ENCODE peak calls at places on chromosome 15, in six cellular contexts. One of them, this sample, is unnamed.

GRCh38 chr15:25743909-25744275 is 119.2 kb downstream of the ATP10A start:
- DNase-seq in astrocyte of the cerebellum: no peak
- DNase-seq in GM23248: no peak
- DNase-seq in NCI-H2081: no peak
- DNase-seq in cerebellar nuclear complex: no peak
- DNase-seq in T follicular helper cell: no peak
- DNase-seq in this sample: no peak

GRCh38 chr15:61935493-61935892 is 124.8 kb downstream of the VPS13C start:
- DNase-seq in astrocyte of the cerebellum: no peak
- DNase-seq in GM23248: no peak
- DNase-seq in NCI-H2081: no peak
- DNase-seq in cerebellar nuclear complex: no peak
- DNase-seq in T follicular helper cell: no peak
- DNase-seq in this sample: no peak

GRCh38 chr15:92565351-92566125 is 90.0 kb downstream of the FAM174B start:
- DNase-seq in astrocyte of the cerebellum: no peak
- DNase-seq in GM23248: no peak
- DNase-seq in NCI-H2081: no peak
- DNase-seq in cerebellar nuclear complex: no peak
- DNase-seq in T follicular helper cell: no peak
- DNase-seq in this sample: no peak

GRCh38 chr15:51168700-51169099 is 74.0 kb upstream of the TNFAIP8L3 start:
- DNase-seq in astrocyte of the cerebellum: no peak
- DNase-seq in GM23248: no peak
- DNase-seq in NCI-H2081: no peak
- DNase-seq in cerebellar nuclear complex: no peak
- DNase-seq in T follicular helper cell: no peak
- DNase-seq in this sample: no peak

GRCh38 chr15:58889363-58889762 is 44.1 kb downstream of the SLTM start:
- DNase-seq in astrocyte of the cerebellum: no peak
- DNase-seq in GM23248: peak; percentile 35
- DNase-seq in NCI-H2081: no peak
- DNase-seq in cerebellar nuclear complex: no peak
- DNase-seq in T follicular helper cell: no peak
- DNase-seq in this sample: no peak

GRCh38 chr15:53539878-53540277 is 219.6 kb downstream of the WDR72 start:
- DNase-seq in astrocyte of the cerebellum: no peak
- DNase-seq in GM23248: no peak
- DNase-seq in NCI-H2081: no peak
- DNase-seq in cerebellar nuclear complex: no peak
- DNase-seq in T follicular helper cell: no peak
- DNase-seq in this sample: no peak

GRCh38 chr15:75148293-75148692 is 53.4 kb upstream of the C15orf39 start:
- DNase-seq in astrocyte of the cerebellum: no peak
- DNase-seq in GM23248: no peak
- DNase-seq in NCI-H2081: no peak
- DNase-seq in cerebellar nuclear complex: no peak
- DNase-seq in T follicular helper cell: no peak
- DNase-seq in this sample: no peak

GRCh38 chr15:51580982-51581381 is 41.6 kb downstream of the DMXL2 start:
- DNase-seq in astrocyte of the cerebellum: no peak
- DNase-seq in GM23248: no peak
- DNase-seq in NCI-H2081: no peak
- DNase-seq in cerebellar nuclear complex: no peak
- DNase-seq in T follicular helper cell: no peak
- DNase-seq in this sample: no peak

GRCh38 chr15:85947936-85948335 is 131.7 kb upstream of the AGBL1 start:
- DNase-seq in astrocyte of the cerebellum: no peak
- DNase-seq in GM23248: no peak
- DNase-seq in NCI-H2081: no peak
- DNase-seq in cerebellar nuclear complex: peak; percentile 21
- DNase-seq in T follicular helper cell: no peak
- DNase-seq in this sample: no peak

GRCh38 chr15:58065011-58065444 is 483 bp downstream of the ALDH1A2 start:
- DNase-seq in astrocyte of the cerebellum: no peak
- DNase-seq in GM23248: no peak
- DNase-seq in NCI-H2081: no peak
- DNase-seq in cerebellar nuclear complex: no peak
- DNase-seq in T follicular helper cell: no peak
- DNase-seq in this sample: peak; percentile 6

GRCh38 chr15:48414015-48414414 is 82.8 kb downstream of the DUT start:
- DNase-seq in astrocyte of the cerebellum: no peak
- DNase-seq in GM23248: peak; percentile 92
- DNase-seq in NCI-H2081: no peak
- DNase-seq in cerebellar nuclear complex: no peak
- DNase-seq in T follicular helper cell: no peak
- DNase-seq in this sample: no peak

GRCh38 chr15:60397772-60398445 is at the start of gene ANXA2:
- DNase-seq in astrocyte of the cerebellum: peak; percentile 55
- DNase-seq in GM23248: peak; percentile 97
- DNase-seq in NCI-H2081: peak; percentile 58
- DNase-seq in cerebellar nuclear complex: no peak
- DNase-seq in T follicular helper cell: peak; percentile 80
- DNase-seq in this sample: peak; percentile 80

GRCh38 chr15:49428392-49429095 is 5.5 kb downstream of the FGF7 start:
- DNase-seq in astrocyte of the cerebellum: no peak
- DNase-seq in GM23248: peak; percentile 69
- DNase-seq in NCI-H2081: no peak
- DNase-seq in cerebellar nuclear complex: no peak
- DNase-seq in T follicular helper cell: no peak
- DNase-seq in this sample: no peak

GRCh38 chr15:101039461-101039860 is 120.3 kb downstream of the LRRK1 start:
- DNase-seq in astrocyte of the cerebellum: no peak
- DNase-seq in GM23248: no peak
- DNase-seq in NCI-H2081: no peak
- DNase-seq in cerebellar nuclear complex: no peak
- DNase-seq in T follicular helper cell: no peak
- DNase-seq in this sample: no peak

GRCh38 chr15:93748710-93749109 is 482.7 kb upstream of the MCTP2 start:
- DNase-seq in astrocyte of the cerebellum: no peak
- DNase-seq in GM23248: no peak
- DNase-seq in NCI-H2081: no peak
- DNase-seq in cerebellar nuclear complex: no peak
- DNase-seq in T follicular helper cell: no peak
- DNase-seq in this sample: no peak

GRCh38 chr15:27889258-27889657 is 209.9 kb downstream of the OCA2 start:
- DNase-seq in astrocyte of the cerebellum: no peak
- DNase-seq in GM23248: no peak
- DNase-seq in NCI-H2081: no peak
- DNase-seq in cerebellar nuclear complex: no peak
- DNase-seq in T follicular helper cell: no peak
- DNase-seq in this sample: no peak

This sample was measured in naive thymus-derived CD4-positive, alpha-beta T cell.